ENCODE peak calls at places on chromosomes 1 and 21, in five cellular contexts. Z is AG04450, J is Caco-2, T is lower lobe of right lung, H is mesendoderm. Q is an unnamed sample.

GRCh38 chr1:54973205-54973921 is 7.1 kb upstream of the TMEM61 start:
- DNase-seq in T (no peak), J (no peak), H (peak; percentile 75), Z (no peak), Q (no peak)

GRCh38 chr1:62337785-62338631 is 18.8 kb upstream of the KANK4 start:
- DNase-seq in J (no peak), H (peak; percentile 70), T (no peak), Z (no peak), Q (no peak)

GRCh38 chr21:38468989-38469388 is 29.3 kb downstream of the ERG start:
- DNase-seq in J (no peak), H (no peak), Z (no peak), T (no peak), Q (no peak)

GRCh38 chr1:100794719-100795645 is 75.4 kb downstream of the VCAM1 start:
- DNase-seq in J (no peak), T (no peak), H (no peak), Z (no peak), Q (peak; percentile 11)

GRCh38 chr1:180674603-180675530 is 43.0 kb downstream of the XPR1 start:
- DNase-seq in H (peak; percentile 39), J (no peak), T (no peak), Z (peak; percentile 30), Q (no peak)

GRCh38 chr1:46183926-46184557 is 7.8 kb upstream of the P3R3URF start:
- DNase-seq in T (no peak), H (no peak), J (no peak), Z (no peak), Q (no peak)

GRCh38 chr21:38434913-38435533 is 63.3 kb downstream of the ERG start:
- DNase-seq in Z (peak; percentile 10), H (no peak), J (no peak), T (no peak), Q (no peak)

GRCh38 chr1:26959722-26960624 is at the start of gene KDF1:
- DNase-seq in H (peak; percentile 85), Z (no peak), T (peak; percentile 92), J (peak; percentile 87), Q (no peak)

GRCh38 chr1:64133036-64133435 is 70.4 kb upstream of the UBE2U start:
- DNase-seq in Z (peak; percentile 38), T (no peak), H (no peak), J (no peak), Q (peak; percentile 94)

GRCh38 chr1:199859525-199859924 is 168.0 kb upstream of the NR5A2 start:
- DNase-seq in Z (peak; percentile 44), H (peak; percentile 19), J (no peak), T (no peak), Q (peak; percentile 55)

GRCh38 chr1:204157942-204158341 is 6.1 kb upstream of the ETNK2 start:
- DNase-seq in T (peak; percentile 45), Z (no peak), H (no peak), J (no peak), Q (no peak)

GRCh38 chr1:221567859-221568507 is 173.9 kb downstream of the DUSP10 start:
- DNase-seq in Z (no peak), J (no peak), T (no peak), H (no peak), Q (no peak)

GRCh38 chr1:236149003-236149595 is 6.8 kb downstream of the GPR137B start:
- DNase-seq in J (no peak), Z (no peak), H (no peak), T (no peak), Q (no peak)

GRCh38 chr1:229024528-229025119 is 246.3 kb upstream of the RAB4A start:
- DNase-seq in H (peak; percentile 79), Z (peak; percentile 68), T (no peak), J (no peak), Q (peak; percentile 64)

GRCh38 chr1:154490327-154490726 is 11.7 kb upstream of the TDRD10 start:
- DNase-seq in J (no peak), T (no peak), Z (no peak), H (no peak), Q (no peak)

GRCh38 chr1:223285452-223285851 is 78.5 kb downstream of the SUSD4 start:
- DNase-seq in H (no peak), T (no peak), J (no peak), Z (no peak), Q (no peak)

GRCh38 chr1:117373932-117374331 is 6.7 kb downstream of the MAN1A2 start:
- DNase-seq in T (no peak), H (no peak), Z (no peak), J (no peak), Q (no peak)

GRCh38 chr1:221315330-221315729 is 426.6 kb downstream of the DUSP10 start:
- DNase-seq in T (no peak), H (no peak), J (no peak), Z (no peak), Q (peak; percentile 88)

GRCh38 chr1:110542730-110543129 is 23.8 kb upstream of the KCNA10 start:
- DNase-seq in Z (no peak), H (peak; percentile 49), T (no peak), J (no peak), Q (peak; percentile 11)

GRCh38 chr1:19113362-19114092 is 96.5 kb downstream of the UBR4 start:
- DNase-seq in H (peak; percentile 86), T (no peak), Z (no peak), J (peak; percentile 63), Q (no peak)

GRCh38 chr1:111563619-111564018 is 56.0 kb upstream of the RAP1A start:
- DNase-seq in T (no peak), J (no peak), H (no peak), Z (peak; percentile 42), Q (peak; percentile 49)

GRCh38 chr1:181344091-181344490 is 139.2 kb upstream of the CACNA1E start:
- DNase-seq in T (no peak), J (no peak), Z (no peak), H (no peak), Q (no peak)

GRCh38 chr1:167630568-167631385 is 745 bp downstream of the RCSD1 start:
- DNase-seq in H (no peak), T (no peak), J (no peak), Z (no peak), Q (no peak)

GRCh38 chr1:23743287-23744052 is at the start of gene ELOA:
- DNase-seq in Z (no peak), T (peak; percentile 86), H (peak; percentile 83), J (peak; percentile 56), Q (no peak)

GRCh38 chr1:246971322-246971721 is 36.5 kb downstream of the ZNF695 start:
- DNase-seq in J (no peak), T (peak; percentile 57), H (peak; percentile 68), Z (no peak), Q (no peak)
- H3K4me3 ChIP-seq in J (no peak overlapping the region), T (no peak overlapping the region), H (no peak overlapping the region), Z (no peak overlapping the region), Q (no peak overlapping the region)

DNA sequence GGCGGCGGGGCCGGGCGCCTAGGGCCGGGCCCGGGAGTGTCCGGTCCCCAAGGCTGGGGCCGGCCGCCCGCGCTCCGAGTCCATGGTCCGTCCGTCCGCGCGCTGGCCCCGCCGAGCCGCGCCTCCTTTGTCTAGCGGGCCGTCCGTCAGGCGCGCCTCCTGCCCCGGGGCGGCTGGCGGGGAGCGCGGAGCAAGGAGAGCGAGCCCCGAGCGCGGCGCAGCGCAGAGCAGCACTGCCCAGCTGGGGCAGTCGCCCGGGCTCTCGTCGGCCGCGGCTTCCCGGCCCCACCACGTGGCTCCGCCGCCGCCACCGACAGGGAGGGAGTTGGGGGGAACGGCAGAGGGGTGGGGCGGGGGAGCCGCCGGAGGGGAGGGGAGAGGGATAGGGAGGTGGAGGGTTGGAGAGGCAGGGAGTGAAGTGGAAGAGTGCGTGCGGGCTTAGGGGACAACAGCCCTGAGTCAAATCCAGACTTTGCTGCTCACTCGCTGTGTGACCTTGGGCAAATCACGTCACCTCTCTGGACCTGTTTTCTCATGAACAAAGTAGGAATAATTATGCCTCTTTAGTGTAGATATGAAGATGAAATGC is at the start of gene NKAIN1:
- DNase-seq in J (no peak), Z (no peak), H (peak; percentile 70), T (no peak), Q (no peak)
- H3K4me3 ChIP-seq in J (peak within 1 kb of the TSS; percentile 39), Z (peak within 1 kb of the TSS; percentile 41), H (peak within 1 kb of the TSS; percentile 45), T (peak within 1 kb of the TSS; percentile 32), Q (peak within 1 kb of the TSS; percentile 35)

GRCh38 chr1:206133751-206134371 is 16.7 kb upstream of the AVPR1B start:
- DNase-seq in H (no peak), Z (no peak), T (no peak), J (no peak), Q (no peak)

GRCh38 chr1:206131037-206131436 is 13.8 kb upstream of the AVPR1B start:
- DNase-seq in H (no peak), Z (no peak), J (no peak), T (no peak), Q (no peak)

GRCh38 chr1:206136241-206136640 is 19.1 kb upstream of the AVPR1B start:
- DNase-seq in Z (no peak), J (no peak), T (no peak), H (no peak), Q (no peak)

DNA sequence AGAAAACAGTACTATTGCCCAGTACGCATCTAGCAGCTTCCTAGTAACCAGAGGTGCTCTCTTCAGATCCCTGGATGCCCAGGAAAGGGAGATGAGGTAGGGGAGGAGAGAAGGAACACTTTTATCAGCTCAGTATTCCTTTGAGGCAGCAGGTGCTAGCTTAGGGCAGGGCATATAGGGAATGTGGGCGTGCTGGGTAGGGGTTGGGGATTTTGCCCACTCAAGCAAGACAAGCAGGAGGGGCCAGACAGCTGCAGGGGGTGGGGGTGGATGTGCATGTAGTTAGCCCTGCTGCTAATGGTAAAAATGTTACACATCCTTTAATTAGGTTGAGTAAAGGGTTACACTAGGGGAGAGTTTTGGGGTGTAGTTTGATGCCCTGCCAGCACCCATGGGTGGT is 18.1 kb upstream of the AVPR1B start:
- DNase-seq in T (no peak), H (no peak), Z (no peak), J (no peak), Q (no peak)
- H3K4me3 ChIP-seq in T (no peak overlapping the region), H (no peak overlapping the region), Z (no peak overlapping the region), J (no peak overlapping the region), Q (no peak overlapping the region)

GRCh38 chr1:7683521-7683920 is 87.6 kb upstream of the VAMP3 start:
- DNase-seq in J (no peak), H (no peak), Z (no peak), T (peak; percentile 32), Q (no peak)

GRCh38 chr1:7679159-7679872 is 91.8 kb upstream of the VAMP3 start:
- DNase-seq in Z (no peak), J (no peak), T (peak; percentile 30), H (no peak), Q (no peak)

GRCh38 chr1:7679873-7680790 is 91.0 kb upstream of the VAMP3 start:
- DNase-seq in J (no peak), T (peak; percentile 60), Z (no peak), H (peak; percentile 47), Q (no peak)

GRCh38 chr1:7680791-7681165 is 90.3 kb upstream of the VAMP3 start:
- DNase-seq in T (no peak), Z (no peak), J (no peak), H (no peak), Q (no peak)

DNA sequence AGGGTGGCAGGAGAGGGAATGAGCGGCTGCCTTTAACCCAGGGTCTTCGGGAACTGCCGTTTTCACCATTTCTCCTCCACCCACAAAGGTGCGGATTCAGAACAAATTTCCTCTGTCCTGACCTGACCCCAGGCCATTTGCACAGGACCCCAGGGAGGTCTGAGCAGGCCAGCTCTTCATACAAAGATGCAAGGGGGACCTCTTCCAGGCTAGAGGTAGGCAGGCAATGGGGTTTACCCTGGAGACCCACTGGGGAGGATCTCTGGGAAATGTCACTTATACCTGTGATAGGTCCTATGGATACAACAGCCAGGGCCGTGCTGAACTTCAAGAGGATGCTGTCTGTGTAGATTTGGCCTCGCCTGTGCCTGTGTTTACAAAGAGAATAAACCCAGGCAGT is 89.7 kb upstream of the VAMP3 start:
- DNase-seq in Z (no peak), H (no peak), T (no peak), J (no peak), Q (no peak)
- H3K4me3 ChIP-seq in Z (peak overlapping the region; percentile 64), H (no peak overlapping the region), T (no peak overlapping the region), J (no peak overlapping the region), Q (no peak overlapping the region)

GRCh38 chr1:72635719-72636118 is 353.4 kb upstream of the NEGR1 start:
- DNase-seq in J (no peak), Z (no peak), T (no peak), H (no peak), Q (peak; percentile 39)
- H3K4me3 ChIP-seq in J (no peak overlapping the region), Z (no peak overlapping the region), T (no peak overlapping the region), H (no peak overlapping the region), Q (no peak overlapping the region)